ENCODE peak calls at places on chromosomes 16 and 17, in nine cellular contexts. W is GM12891, U is upper lobe of left lung, Q is sigmoid colon, L is endothelial cell of umbilical vein, S is HCT116, V is GM23338, H is breast epithelium, X is prostate gland. R is an unnamed sample.
A peak's percentile ranks its signal among the peaks of the same experiment; 100 is the strongest.

GRCh38 chr17:78692460-78693010 is 89.5 kb downstream of the CYTH1 start:
- DNase-seq in W (no peak), L (no peak), X (no peak), V (no peak), U (no peak), S (no peak), H (no peak), Q (no peak), R (no peak)

GRCh38 chr17:77215281-77215680 is 74.5 kb downstream of the SEC14L1 start:
- DNase-seq in Q (peak; percentile 13), X (no peak), W (no peak), L (no peak), V (no peak), U (no peak), S (no peak), H (no peak), R (no peak)

GRCh38 chr16:84593825-84594724 is 23.8 kb downstream of the COTL1 start:
- DNase-seq in W (peak; percentile 77), V (peak; percentile 64), X (no peak), U (peak; percentile 77), H (no peak), Q (no peak), S (no peak), L (no peak), R (peak; percentile 78)

GRCh38 chr17:8965394-8966168 is at the start of gene PIK3R5:
- DNase-seq in H (no peak), U (peak; percentile 73), Q (no peak), V (peak; percentile 94), S (no peak), L (no peak), X (no peak), W (peak; percentile 93), R (peak; percentile 65)

GRCh38 chr17:82887255-82888164 is 47.7 kb upstream of the ZNF750 start:
- DNase-seq in H (no peak), L (no peak), Q (no peak), X (no peak), S (no peak), W (no peak), V (no peak), U (peak; percentile 76), R (no peak)

GRCh38 chr16:21663889-21664647 is at the start of gene OTOA:
- DNase-seq in W (no peak), V (peak; percentile 78), H (no peak), Q (no peak), X (no peak), S (no peak), U (no peak), L (no peak), R (no peak)

GRCh38 chr16:35180970-35181369 is 1721.6 kb downstream of the TP53TG3F start:
- DNase-seq in Q (no peak), S (no peak), V (no peak), U (no peak), W (no peak), H (no peak), L (no peak), X (no peak), R (no peak)

GRCh38 chr17:34095101-34095500 is 160.0 kb upstream of the CCL2 start:
- DNase-seq in H (no peak), Q (no peak), W (no peak), X (no peak), U (no peak), V (no peak), L (no peak), S (no peak), R (no peak)

GRCh38 chr16:23334950-23335349 is 32.8 kb downstream of the SCNN1B start:
- DNase-seq in X (no peak), U (no peak), Q (no peak), W (no peak), L (no peak), V (no peak), H (no peak), S (no peak), R (no peak)

GRCh38 chr17:73013816-73014663 is 78.4 kb downstream of the SLC39A11 start:
- DNase-seq in L (no peak), S (peak; percentile 73), Q (no peak), X (no peak), V (peak; percentile 34), H (no peak), U (no peak), W (no peak), R (no peak)

GRCh38 chr16:3637371-3637923 is 17.0 kb upstream of the DNASE1 start:
- DNase-seq in V (peak; percentile 53), W (no peak), H (no peak), U (peak; percentile 19), S (no peak), L (peak; percentile 59), Q (peak; percentile 28), X (no peak), R (peak; percentile 25)

GRCh38 chr16:5870886-5871715 is 773.5 kb upstream of the EEF2KMT start:
- DNase-seq in X (no peak), Q (no peak), W (no peak), V (no peak), U (no peak), H (no peak), L (no peak), S (no peak), R (no peak)

GRCh38 chr16:19718624-19718965 is 524 bp downstream of the IQCK start:
- DNase-seq in V (peak; percentile 83), H (no peak), Q (no peak), U (no peak), L (no peak), W (no peak), S (no peak), X (no peak), R (no peak)

GRCh38 chr17:57597531-57598453 is 147.3 kb downstream of the CCDC182 start:
- DNase-seq in Q (no peak), X (peak; percentile 57), S (peak; percentile 65), L (peak; percentile 67), H (no peak), V (peak; percentile 90), U (peak; percentile 49), W (no peak), R (peak; percentile 76)

GRCh38 chr17:47692137-47692894 is 1.6 kb upstream of the TBKBP1 start:
- DNase-seq in S (no peak), X (no peak), H (no peak), V (no peak), L (no peak), W (no peak), U (no peak), Q (no peak), R (no peak)

GRCh38 chr17:31532161-31532515 is 140.7 kb downstream of the RAB11FIP4 start:
- DNase-seq in S (no peak), X (no peak), H (no peak), L (no peak), V (no peak), U (no peak), W (no peak), Q (no peak), R (no peak)

GRCh38 chr17:27533874-27534815 is 77.9 kb downstream of the KSR1 start:
- DNase-seq in H (no peak), V (peak; percentile 68), Q (peak; percentile 63), U (no peak), X (no peak), L (peak; percentile 52), S (no peak), W (no peak), R (no peak)

GRCh38 chr16:86515780-86516617 is 5.7 kb downstream of the FOXF1 start:
- DNase-seq in U (no peak), X (no peak), L (no peak), S (no peak), W (no peak), Q (no peak), V (no peak), H (no peak), R (no peak)

GRCh38 chr16:57380671-57381462 is 8.6 kb downstream of the CX3CL1 start:
- DNase-seq in H (no peak), X (no peak), S (no peak), V (no peak), L (peak; percentile 68), U (no peak), W (no peak), Q (no peak), R (no peak)

GRCh38 chr17:58208344-58208743 is 10.7 kb downstream of the MKS1 start:
- DNase-seq in X (no peak), H (no peak), S (no peak), L (no peak), W (no peak), U (no peak), Q (no peak), V (no peak), R (no peak)

GRCh38 chr16:46884513-46885293 is 541 bp downstream of the GPT2 start:
- DNase-seq in H (no peak), W (no peak), V (no peak), X (no peak), U (no peak), Q (no peak), S (no peak), L (peak; percentile 31), R (no peak)
- TF ChIP-seq POLR2AphosphoS5 in H (no peak), W (no peak), V (no peak), X (no peak), U (no peak), Q (no peak), S (no peak), L (no peak), R (no peak)

GRCh38 chr16:2609827-2610470 is 72.1 kb downstream of the PDPK1 start:
- DNase-seq in U (peak; percentile 14), Q (no peak), V (no peak), S (no peak), L (no peak), W (no peak), H (peak; percentile 33), X (no peak), R (no peak)
- TF ChIP-seq POLR2AphosphoS5 in U (no peak), Q (no peak), V (no peak), S (no peak), L (no peak), W (no peak), H (no peak), X (no peak), R (no peak)

DNA sequence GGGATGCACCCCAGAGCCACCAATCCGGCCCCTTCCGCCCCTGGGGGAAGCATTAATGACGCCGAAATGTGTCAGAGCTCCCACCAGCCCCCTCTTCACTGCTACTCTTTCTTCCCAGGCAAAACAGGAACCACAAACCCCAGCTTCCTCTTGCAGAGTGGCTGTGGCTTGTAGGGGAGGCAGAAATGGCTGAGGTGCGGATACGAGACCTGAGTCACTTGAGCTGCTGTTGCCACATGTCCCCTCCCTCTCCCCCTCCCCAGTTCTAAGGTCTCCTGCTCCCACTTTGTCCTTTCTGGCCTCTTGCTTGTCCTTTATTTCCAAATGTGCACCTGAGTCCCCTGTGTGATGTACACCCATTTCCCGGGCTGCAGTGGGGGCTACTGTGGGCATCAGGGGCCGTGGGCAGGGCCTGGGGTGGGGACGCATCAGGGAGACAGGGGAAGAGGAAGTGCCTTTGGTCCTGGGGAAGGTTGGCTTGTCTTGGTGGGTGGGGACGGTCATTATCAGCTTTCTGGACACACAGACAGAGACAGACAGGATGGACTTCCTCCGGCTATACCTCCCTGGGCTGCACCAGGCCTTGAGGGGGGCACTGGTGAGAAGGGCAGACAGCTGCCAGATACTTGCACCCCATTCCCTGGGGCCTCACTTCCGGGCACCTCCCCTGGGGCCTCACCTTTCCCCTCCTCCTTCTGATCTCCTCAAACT is at the start of gene APOBR:
- DNase-seq in W (peak; percentile 84), H (no peak), U (peak; percentile 86), V (no peak), S (no peak), X (no peak), Q (no peak), L (no peak), R (peak; percentile 58)
- TF ChIP-seq POLR2AphosphoS5 in W (peak; percentile 55), H (no peak), U (no peak), V (no peak), S (no peak), X (no peak), Q (no peak), L (no peak), R (peak; percentile 25)

GRCh38 chr16:12449374-12449773 is 354.3 kb downstream of the CPPED1 start:
- DNase-seq in L (no peak), V (no peak), Q (peak; percentile 39), S (no peak), X (no peak), U (no peak), H (no peak), W (no peak), R (no peak)
- TF ChIP-seq POLR2AphosphoS5 in L (no peak), V (no peak), Q (no peak), S (no peak), X (no peak), U (no peak), H (no peak), W (no peak), R (no peak)

R was measured in stomach.